ENCODE peak calls at places on chromosomes 5 and 9, in six cellular contexts. V is sigmoid colon, B is stomach, Z is transverse colon, O is tibial nerve, X is A549. L is an unnamed sample.

GRCh38 chr5:33984178-33984577 is 315 bp downstream of the SLC45A2 start:
- DNase-seq in Z (no peak), X (no peak), O (no peak), B (no peak), V (no peak), L (no peak)

GRCh38 chr5:42858031-42858643 is 46.4 kb upstream of the SELENOP start:
- DNase-seq in Z (no peak), B (no peak), X (no peak), V (no peak), O (peak; percentile 45), L (no peak)

GRCh38 chr9:124017064-124017928 is 5.7 kb downstream of the LHX2 start:
- DNase-seq in O (no peak), V (no peak), X (no peak), B (no peak), Z (no peak), L (no peak)

GRCh38 chr9:134377976-134378375 is 51.7 kb downstream of the RXRA start:
- DNase-seq in O (no peak), V (peak; percentile 88), X (peak; percentile 61), Z (peak; percentile 94), B (peak; percentile 94), L (no peak)

GRCh38 chr9:35673132-35673997 is at the start of gene CA9:
- DNase-seq in B (peak; percentile 95), Z (peak; percentile 49), X (no peak), V (peak; percentile 81), O (no peak), L (peak; percentile 25)

GRCh38 chr5:172640139-172640538 is 924 bp upstream of the NEURL1B start:
- DNase-seq in B (no peak), V (no peak), O (no peak), X (no peak), Z (no peak), L (no peak)

GRCh38 chr5:176948458-176948857 is 49.3 kb upstream of the HK3 start:
- DNase-seq in O (no peak), B (no peak), X (no peak), Z (no peak), V (no peak), L (no peak)

GRCh38 chr9:125904155-125904841 is 157.1 kb downstream of the PBX3 start:
- DNase-seq in Z (no peak), V (no peak), B (no peak), X (no peak), O (no peak), L (no peak)

GRCh38 chr5:116303340-116303739 is 218.5 kb downstream of the COMMD10 start:
- DNase-seq in Z (no peak), B (no peak), V (no peak), X (no peak), O (no peak), L (no peak)

GRCh38 chr9:87793292-87793691 is 67.4 kb downstream of the CTSL start:
- DNase-seq in Z (no peak), X (peak; percentile 93), B (no peak), O (peak; percentile 48), V (no peak), L (peak; percentile 85)

GRCh38 chr5:77409870-77410621 is 82.1 kb downstream of the WDR41 start:
- DNase-seq in Z (no peak), X (no peak), O (no peak), B (no peak), V (no peak), L (no peak)

GRCh38 chr9:89529243-89530030 is 31.5 kb upstream of the SEMA4D start:
- DNase-seq in B (no peak), V (no peak), Z (no peak), O (no peak), X (no peak), L (no peak)
- TF ChIP-seq EP300 in B (no peak), V (no peak), Z (no peak), O (no peak), X (no peak), L (no peak)

GRCh38 chr9:38315085-38315595 is 77.4 kb upstream of the ALDH1B1 start:
- DNase-seq in Z (no peak), X (no peak), B (no peak), V (no peak), O (no peak), L (no peak)

GRCh38 chr9:38316166-38316765 is 76.2 kb upstream of the ALDH1B1 start:
- DNase-seq in X (no peak), O (no peak), V (no peak), B (no peak), Z (no peak), L (no peak)

GRCh38 chr9:38322937-38323336 is 69.6 kb upstream of the ALDH1B1 start:
- DNase-seq in V (no peak), B (no peak), Z (no peak), O (no peak), X (no peak), L (no peak)

GRCh38 chr9:38319496-38320173 is 72.9 kb upstream of the ALDH1B1 start:
- DNase-seq in X (no peak), B (no peak), O (no peak), V (no peak), Z (no peak), L (no peak)

GRCh38 chr9:38318755-38319495 is 73.6 kb upstream of the ALDH1B1 start:
- DNase-seq in X (peak; percentile 10), B (no peak), O (no peak), Z (peak; percentile 9), V (no peak), L (no peak)
- TF ChIP-seq EP300 in X (no peak), B (no peak), O (no peak), Z (no peak), V (no peak), L (no peak)

DNA sequence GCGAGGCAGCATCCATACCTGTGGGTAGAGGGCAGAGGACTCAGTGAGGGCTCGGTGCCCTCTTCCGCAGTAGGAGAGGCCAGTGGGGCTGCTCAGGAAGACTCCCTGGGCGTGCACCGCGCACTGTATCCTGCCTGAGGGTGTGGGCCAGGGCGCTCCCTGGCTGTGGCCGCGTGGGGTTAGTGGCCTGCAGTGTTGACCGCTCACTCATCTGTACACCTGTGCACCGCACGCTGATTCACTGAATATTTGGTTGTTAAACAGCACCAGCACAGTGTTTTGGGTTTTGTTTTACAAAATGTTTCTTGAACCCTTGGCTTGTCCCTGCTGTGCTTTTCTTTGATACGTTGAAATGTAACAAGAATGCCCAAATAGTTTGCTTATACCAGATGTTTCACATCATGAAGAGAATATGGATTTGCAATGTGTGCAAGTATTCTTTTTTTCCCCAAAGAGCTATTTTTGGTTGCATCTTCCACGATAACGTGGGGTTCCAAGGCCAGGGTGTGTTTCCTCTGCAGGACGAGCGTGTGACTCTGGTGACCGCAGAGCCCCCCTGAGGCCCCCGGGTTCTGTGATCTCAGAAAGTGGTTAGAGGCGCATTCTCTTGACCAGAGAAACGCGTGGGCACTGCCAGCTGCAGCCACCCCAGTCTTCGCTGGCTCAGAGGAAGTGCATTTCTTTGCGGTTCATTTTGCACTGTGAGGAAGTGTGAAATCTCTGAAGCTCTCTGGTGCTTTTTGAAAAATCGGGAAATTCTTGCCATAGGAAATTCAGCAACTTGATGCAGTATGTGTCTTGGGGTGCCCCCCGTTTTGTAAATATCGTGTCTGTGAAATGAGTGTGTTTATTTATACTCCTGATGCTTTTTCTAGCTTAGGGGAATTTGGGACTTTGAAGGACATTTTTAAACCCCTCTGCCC is 46.9 kb downstream of the AHRR start:
- DNase-seq in Z (peak; percentile 10), X (no peak), V (no peak), O (peak; percentile 3), B (no peak), L (no peak)
- TF ChIP-seq EP300 in Z (no peak), X (no peak), V (no peak), O (no peak), B (no peak), L (no peak)

DNA sequence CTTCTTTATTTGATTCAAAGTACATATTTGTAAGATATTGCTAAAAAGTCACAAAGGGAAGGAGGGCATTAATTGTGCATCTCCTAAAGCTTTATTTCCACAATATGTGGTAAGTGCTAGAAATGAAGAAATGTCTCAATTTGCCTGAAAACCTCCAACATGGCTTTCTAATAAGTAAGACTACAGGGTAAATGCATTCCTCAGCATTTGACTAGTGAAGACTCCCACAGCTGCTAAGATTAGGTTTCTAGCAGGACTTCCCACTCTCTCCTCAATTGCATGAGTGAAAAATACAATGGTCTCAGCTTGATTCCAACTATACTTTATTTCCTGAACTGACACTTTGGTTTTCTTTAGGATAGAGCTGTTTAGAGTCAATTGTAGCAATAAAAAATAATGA is 162.1 kb downstream of the ELAVL2 start:
- DNase-seq in B (no peak), O (no peak), V (no peak), Z (no peak), X (no peak), L (no peak)
- TF ChIP-seq EP300 in B (no peak), O (no peak), V (no peak), Z (no peak), X (no peak), L (no peak)

GRCh38 chr5:32600057-32600622 is 14.8 kb downstream of the SUB1 start:
- DNase-seq in O (peak; percentile 17), X (no peak), B (no peak), V (no peak), Z (no peak), L (no peak)
- TF ChIP-seq EP300 in O (no peak), X (no peak), B (no peak), V (no peak), Z (no peak), L (no peak)

GRCh38 chr9:137618105-137619067 is at the start of gene EHMT1:
- DNase-seq in X (peak; percentile 84), Z (peak; percentile 91), O (peak; percentile 60), V (peak; percentile 90), B (peak; percentile 91), L (peak; percentile 67)
- TF ChIP-seq EP300 in X (no peak), Z (no peak), O (peak; percentile 83), V (no peak), B (no peak), L (peak; percentile 25)